ENCODE peak calls at places on chromosomes 16 and 17, in six cellular contexts. Q is A549, I is endothelial cell of umbilical vein, E is GM12878, H is HepG2, D is K562. Y is an unnamed sample.

GRCh38 chr17:34644941-34645550 is 65.7 kb downstream of the TMEM132E start:
- DNase-seq in Q (no peak), I (no peak), E (no peak), H (no peak), D (no peak), Y (no peak)

GRCh38 chr17:5630434-5630833 is 46.1 kb upstream of the NLRP1 start:
- DNase-seq in Q (no peak), I (peak), E (no peak), H (no peak), D (no peak), Y (no peak)

GRCh38 chr16:27177031-27177774 is 26.1 kb upstream of the KDM8 start:
- DNase-seq in Q (no peak), I (peak), E (no peak), H (no peak), D (no peak), Y (no peak)

GRCh38 chr16:77589071-77589755 is 133.1 kb upstream of the NUDT7 start:
- DNase-seq in Q (no peak), I (no peak), E (no peak), H (no peak), D (no peak), Y (no peak)

GRCh38 chr17:65544658-65545057 is 16.8 kb downstream of the AXIN2 start:
- DNase-seq in Q (no peak), I (no peak), E (no peak), H (no peak), D (no peak), Y (no peak)

GRCh38 chr16:4182581-4183257 is 59.2 kb downstream of the SRL start:
- DNase-seq in Q (no peak), I (no peak), E (no peak), H (no peak), D (no peak), Y (peak)

GRCh38 chr16:55272787-55273186 is 51.2 kb upstream of the IRX6 start:
- DNase-seq in Q (no peak), I (no peak), E (no peak), H (no peak), D (no peak), Y (no peak)

GRCh38 chr16:89194340-89195311 is 5.7 kb downstream of the SLC22A31 start:
- DNase-seq in Q (no peak), I (no peak), E (no peak), H (peak), D (no peak), Y (peak)

GRCh38 chr17:76726231-76726765 is at the start of gene JMJD6:
- DNase-seq in Q (peak), I (peak), E (peak), H (peak), D (peak), Y (peak)

GRCh38 chr16:28975158-28975603 is 603 bp downstream of the SPNS1 start:
- DNase-seq in Q (no peak), I (no peak), E (no peak), H (no peak), D (peak), Y (no peak)

GRCh38 chr16:4520913-4521312 is 17.7 kb downstream of the CDIP1 start:
- DNase-seq in Q (no peak), I (no peak), E (no peak), H (no peak), D (no peak), Y (no peak)

GRCh38 chr17:17900615-17901520 is 64.1 kb upstream of the SREBF1 start:
- DNase-seq in Q (peak), I (peak), E (no peak), H (peak), D (no peak), Y (no peak)

GRCh38 chr17:43768382-43768781 is 9.8 kb upstream of the SOST start:
- DNase-seq in Q (no peak), I (no peak), E (no peak), H (no peak), D (no peak), Y (peak)

GRCh38 chr17:38616361-38616760 is 10.6 kb upstream of the SRCIN1 start:
- DNase-seq in Q (no peak), I (no peak), E (no peak), H (no peak), D (no peak), Y (no peak)

GRCh38 chr17:79612468-79613194 is 1.8 kb upstream of the RBFOX3 start:
- DNase-seq in Q (peak), I (peak), E (no peak), H (peak), D (peak), Y (peak)

GRCh38 chr16:81790772-81791171 is 11.7 kb downstream of the PLCG2 start:
- DNase-seq in Q (no peak), I (no peak), E (no peak), H (no peak), D (no peak), Y (no peak)

GRCh38 chr16:50254072-50254471 is 12.3 kb upstream of the ADCY7 start:
- DNase-seq in Q (no peak), I (no peak), E (no peak), H (no peak), D (peak), Y (no peak)

GRCh38 chr17:77419547-77420475 is 279.0 kb downstream of the SEC14L1 start:
- DNase-seq in Q (no peak), I (no peak), E (no peak), H (peak), D (peak), Y (peak)

GRCh38 chr16:29820271-29820701 is at the start of gene MVP:
- DNase-seq in Q (peak), I (peak), E (no peak), H (no peak), D (no peak), Y (peak)

GRCh38 chr16:81445143-81445922 is 725 bp downstream of the CMIP start:
- DNase-seq in Q (peak), I (peak), E (no peak), H (no peak), D (peak), Y (peak)

GRCh38 chr16:65745201-65745600 is 621.3 kb upstream of the CDH5 start:
- DNase-seq in Q (no peak), I (no peak), E (no peak), H (no peak), D (no peak), Y (no peak)

GRCh38 chr16:14600164-14600563 is 29.9 kb downstream of the PARN start:
- DNase-seq in Q (peak), I (peak), E (no peak), H (peak), D (peak), Y (peak)

GRCh38 chr17:83203073-83203471 is 123.7 kb downstream of the METRNL start:
- DNase-seq in Q (no peak), I (peak), E (no peak), H (peak), D (no peak), Y (peak)

GRCh38 chr16:17384473-17384872 is 86.3 kb downstream of the XYLT1 start:
- DNase-seq in Q (no peak), I (no peak), E (no peak), H (no peak), D (no peak), Y (no peak)

GRCh38 chr16:1279945-1280589 is 24.2 kb downstream of the TPSD1 start:
- DNase-seq in Q (no peak), I (no peak), E (no peak), H (no peak), D (no peak), Y (no peak)

GRCh38 chr17:41223821-41224220 is 2.6 kb upstream of the KRTAP9-2 start:
- DNase-seq in Q (no peak), I (no peak), E (no peak), H (no peak), D (no peak), Y (no peak)

GRCh38 chr17:37086329-37086728 is 137.6 kb downstream of the AATF start:
- DNase-seq in Q (no peak), I (no peak), E (no peak), H (no peak), D (no peak), Y (no peak)

GRCh38 chr16:9625122-9625521 is 533.7 kb downstream of the HAPSTR1 start:
- DNase-seq in Q (no peak), I (no peak), E (no peak), H (no peak), D (no peak), Y (no peak)

GRCh38 chr17:5892897-5893656 is 177.1 kb upstream of the WSCD1 start:
- DNase-seq in Q (no peak), I (no peak), E (no peak), H (no peak), D (no peak), Y (no peak)

GRCh38 chr17:81854974-81855774 is 5.2 kb downstream of the P4HB start:
- DNase-seq in Q (no peak), I (no peak), E (no peak), H (no peak), D (no peak), Y (no peak)
- TF ChIP-seq CTCF in Q (no peak), I (no peak), E (no peak), H (peak), D (peak), Y (no peak)

GRCh38 chr17:62692159-62692651 is 64.7 kb downstream of the MRC2 start:
- DNase-seq in Q (no peak), I (no peak), E (no peak), H (no peak), D (no peak), Y (no peak)
- TF ChIP-seq MAX in Q (no peak), I (no peak), E (no peak), H (no peak), D (no peak), Y (no peak)

GRCh38 chr17:63276821-63277220 is 169.3 kb downstream of the CYB561 start:
- DNase-seq in Q (no peak), I (no peak), E (no peak), H (no peak), D (no peak), Y (no peak)
- TF ChIP-seq MYC in Q (no peak), I (no peak), E (no peak), H (no peak), D (no peak), Y (no peak)

DNA sequence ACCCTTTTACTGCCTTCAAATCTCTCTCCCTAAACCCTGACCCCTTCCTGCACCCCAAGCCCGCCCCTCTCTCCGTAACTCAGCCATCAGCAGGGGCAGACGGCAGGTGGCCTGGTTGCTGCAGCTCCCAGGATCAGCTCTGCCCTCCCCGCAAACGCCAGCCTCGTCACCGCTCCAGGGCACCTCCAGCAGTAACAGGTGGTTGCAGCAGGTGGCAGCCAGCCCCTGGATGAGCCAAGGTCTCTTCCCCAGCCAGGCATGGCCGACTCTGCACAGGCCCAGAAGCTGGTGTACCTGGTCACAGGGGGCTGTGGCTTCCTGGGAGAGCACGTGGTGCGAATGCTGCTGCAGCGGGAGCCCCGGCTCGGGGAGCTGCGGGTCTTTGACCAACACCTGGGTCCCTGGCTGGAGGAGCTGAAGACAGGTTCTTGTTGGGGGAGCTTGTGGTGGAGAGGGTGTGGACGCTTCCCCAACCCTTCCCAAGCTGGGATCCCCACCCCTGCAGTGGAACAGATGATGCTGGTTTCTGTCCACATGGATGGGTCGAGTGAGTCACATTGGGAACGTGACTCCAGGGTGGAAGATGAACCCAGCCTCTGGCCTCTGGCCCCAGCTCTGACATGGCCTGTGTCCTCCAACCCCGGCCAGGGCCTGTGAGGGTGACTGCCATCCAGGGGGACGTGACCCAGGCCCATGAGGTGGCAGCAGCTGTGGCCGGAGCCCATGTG is 558 bp downstream of the HSD3B7 start:
- DNase-seq in Q (peak), I (no peak), E (no peak), H (peak), D (peak), Y (peak)
- TF ChIP-seq CTCF in Q (no peak), I (no peak), E (no peak), H (peak), D (peak), Y (no peak)

DNA sequence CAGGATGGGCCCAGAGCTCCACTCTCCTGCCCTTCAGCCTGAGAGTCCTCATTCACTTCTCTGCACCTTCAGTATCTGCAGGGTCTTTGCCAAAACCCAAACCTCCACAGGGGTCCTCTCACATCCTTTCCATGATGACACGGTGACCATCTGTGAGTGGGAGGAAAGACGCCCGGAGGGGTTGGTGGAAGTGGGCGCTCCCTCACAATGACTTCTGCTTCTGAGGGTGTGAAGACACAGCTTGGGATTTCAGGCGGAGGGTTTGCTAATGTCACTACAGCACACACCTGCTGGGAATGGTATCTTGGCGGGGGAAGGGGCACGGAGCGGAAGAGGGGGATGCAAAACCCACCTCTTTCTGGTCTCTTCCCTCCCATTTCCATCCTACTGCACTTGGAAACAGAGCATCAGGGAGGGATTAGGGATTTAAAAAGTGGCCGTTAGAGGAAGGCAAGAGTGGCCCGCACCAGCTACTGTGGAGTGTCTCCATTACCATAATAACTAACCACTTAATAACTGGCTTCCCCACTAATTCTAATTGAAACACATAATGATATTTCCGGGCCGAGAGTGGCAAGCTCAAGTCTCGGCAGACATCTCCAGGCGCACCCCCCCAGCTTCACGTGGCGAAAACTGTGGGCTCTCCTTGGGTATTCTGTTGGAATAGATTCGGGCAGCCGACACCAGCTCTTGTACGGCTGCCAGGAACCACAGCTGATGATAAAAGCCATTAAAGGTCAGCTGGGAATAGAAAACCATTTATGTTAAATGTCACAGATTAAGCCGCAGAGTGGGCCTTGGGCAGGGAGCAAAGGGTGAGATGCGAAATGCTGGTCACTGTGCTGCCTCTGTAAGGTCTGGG is 115.3 kb upstream of the SDK2 start:
- DNase-seq in Q (no peak), I (no peak), E (no peak), H (no peak), D (no peak), Y (peak)
- TF ChIP-seq MAX in Q (no peak), I (no peak), E (no peak), H (no peak), D (no peak), Y (no peak)

DNA sequence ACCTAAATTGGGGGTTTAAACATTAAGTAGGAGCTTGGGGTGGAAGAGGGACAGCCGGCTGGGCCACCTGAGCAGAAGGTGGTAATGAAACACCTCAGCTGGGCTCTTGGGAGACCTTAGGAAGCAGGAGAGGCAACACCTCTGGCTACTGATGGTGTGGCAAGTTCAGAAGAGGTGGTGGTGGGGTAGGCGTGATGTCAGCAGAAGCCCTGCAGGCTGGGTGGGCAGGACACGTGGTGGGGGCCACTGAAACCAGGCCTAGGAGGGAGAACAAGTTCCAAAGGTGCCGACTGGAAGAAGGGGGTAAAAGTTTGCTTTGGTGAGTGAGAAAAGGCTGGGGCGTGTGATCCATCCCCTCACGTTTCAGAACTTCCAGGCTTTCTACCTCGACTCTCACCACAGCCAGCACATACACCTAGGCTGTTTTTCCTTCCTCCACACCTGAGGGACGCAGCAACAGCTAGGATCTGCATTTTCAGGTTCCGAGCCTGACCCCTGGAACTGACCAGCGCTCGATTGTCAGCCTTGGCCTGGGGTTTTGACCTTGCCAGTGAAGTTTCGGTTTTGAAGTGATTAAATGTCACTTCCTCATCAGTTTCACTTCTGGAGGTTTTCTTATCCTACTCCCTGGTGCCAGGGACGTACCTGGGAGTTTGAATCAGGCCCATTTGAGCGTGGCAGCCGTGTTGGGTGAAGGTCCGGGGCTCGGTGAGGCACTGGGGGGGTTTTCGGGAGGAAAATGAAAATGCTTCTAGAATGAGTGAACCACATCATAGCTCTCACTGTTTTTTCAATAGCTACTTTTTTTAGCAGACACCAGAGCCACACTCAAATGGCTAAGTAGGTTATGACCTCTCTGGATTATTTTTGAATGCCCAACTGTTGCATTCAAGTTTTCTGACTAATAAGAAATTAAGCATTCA is 10.0 kb downstream of the SNN start:
- DNase-seq in Q (no peak), I (no peak), E (peak), H (no peak), D (no peak), Y (no peak)
- TF ChIP-seq MYC in Q (no peak), I (no peak), E (no peak), H (no peak), D (no peak), Y (no peak)

GRCh38 chr17:46192211-46192483 is 1.1 kb downstream of the KANSL1 start:
- DNase-seq in Q (no peak), I (no peak), E (no peak), H (no peak), D (no peak), Y (no peak)

GRCh38 chr17:46193626-46194392 is 580 bp upstream of the KANSL1 start:
- DNase-seq in Q (peak), I (peak), E (peak), H (peak), D (peak), Y (peak)

GRCh38 chr17:46191332-46192210 is 1.7 kb downstream of the KANSL1 start:
- DNase-seq in Q (peak), I (peak), E (no peak), H (peak), D (peak), Y (peak)

GRCh38 chr17:46193246-46193625 is at the start of gene KANSL1:
- DNase-seq in Q (peak), I (peak), E (no peak), H (peak), D (peak), Y (peak)

GRCh38 chr17:46192484-46193245 is 564 bp downstream of the KANSL1 start:
- DNase-seq in Q (peak), I (peak), E (no peak), H (peak), D (peak), Y (peak)
- TF ChIP-seq CTCF in Q (no peak), I (no peak), E (no peak), H (no peak), D (no peak), Y (no peak)

GRCh38 chr16:20111143-20111542 is 37.5 kb upstream of the GPR139 start:
- DNase-seq in Q (no peak), I (no peak), E (no peak), H (no peak), D (no peak), Y (no peak)

GRCh38 chr16:20114356-20114755 is 40.7 kb upstream of the GPR139 start:
- DNase-seq in Q (peak), I (no peak), E (no peak), H (no peak), D (no peak), Y (no peak)
- TF ChIP-seq MAX in Q (peak), I (no peak), E (no peak), H (no peak), D (no peak), Y (no peak)

GRCh38 chr17:3960764-3961163 is 3.5 kb downstream of the ATP2A3 start:
- DNase-seq in Q (no peak), I (no peak), E (no peak), H (no peak), D (no peak), Y (no peak)

GRCh38 chr17:3963214-3964201 is 729 bp downstream of the ATP2A3 start:
- DNase-seq in Q (no peak), I (no peak), E (no peak), H (no peak), D (peak), Y (peak)

GRCh38 chr17:3959921-3960601 is 4.2 kb downstream of the ATP2A3 start:
- DNase-seq in Q (no peak), I (no peak), E (no peak), H (no peak), D (no peak), Y (no peak)

GRCh38 chr17:3962217-3963069 is 1.8 kb downstream of the ATP2A3 start:
- DNase-seq in Q (no peak), I (no peak), E (no peak), H (no peak), D (no peak), Y (no peak)

DNA sequence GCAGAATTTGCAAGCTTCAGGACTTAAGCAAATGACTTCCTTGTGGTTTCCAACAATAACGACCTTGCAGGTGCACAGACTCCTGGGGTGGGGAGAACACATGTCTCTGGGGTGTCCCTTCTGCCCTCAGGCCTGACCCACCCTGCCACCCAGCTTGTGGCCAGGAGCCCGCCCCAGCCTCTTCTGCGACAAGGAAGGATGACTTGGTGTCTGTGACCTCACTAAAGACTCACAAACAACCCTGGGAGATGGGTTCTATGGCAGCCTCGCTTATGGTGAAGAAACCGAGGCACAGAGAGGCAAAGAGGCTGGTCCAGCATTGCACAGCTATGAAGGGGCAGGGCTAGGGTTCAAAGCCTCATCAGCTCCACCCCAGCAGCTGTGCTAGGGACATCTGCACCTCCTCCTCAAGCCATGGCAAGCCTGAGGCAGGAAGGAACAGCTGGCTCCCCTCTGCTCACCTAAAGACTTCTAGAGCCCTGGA is 2.6 kb downstream of the ATP2A3 start:
- DNase-seq in Q (no peak), I (no peak), E (peak), H (no peak), D (no peak), Y (peak)
- TF ChIP-seq MYC in Q (no peak), I (no peak), E (no peak), H (no peak), D (no peak), Y (no peak)